ENCODE peak calls at places on chromosomes 11 and 22, in five cellular contexts. T, J, U, M and S are unnamed samples.

GRCh38 chr11:120336641-120337132 is 474 bp downstream of the ARHGEF12 start:
- DNase-seq in T (peak; percentile 81), M (peak; percentile 31), J (peak; percentile 20), U (peak; percentile 63), S (no peak)

GRCh38 chr22:45969414-45969799 is 7.6 kb downstream of the WNT7B start:
- DNase-seq in T (peak; percentile 68), U (no peak), J (no peak), M (no peak), S (no peak)

GRCh38 chr11:73236879-73237278 is 18.8 kb downstream of the P2RY2 start:
- DNase-seq in U (peak; percentile 71), M (peak; percentile 69), J (peak; percentile 18), T (peak; percentile 87), S (peak; percentile 57)

GRCh38 chr11:1863352-1864215 is 10.7 kb downstream of the LSP1 start:
- DNase-seq in U (peak; percentile 33), M (peak; percentile 86), T (no peak), J (peak; percentile 86), S (peak; percentile 29)

GRCh38 chr22:36955691-36956090 is 42.3 kb downstream of the CSF2RB start:
- DNase-seq in U (no peak), T (no peak), J (no peak), M (no peak), S (no peak)

GRCh38 chr11:32006799-32007388 is 84.0 kb upstream of the RCN1 start:
- DNase-seq in U (peak; percentile 49), J (peak; percentile 51), M (peak; percentile 40), T (no peak), S (peak; percentile 13)

GRCh38 chr22:19822301-19823117 is 32.2 kb downstream of the GNB1L start:
- DNase-seq in M (no peak), T (peak; percentile 46), J (no peak), U (no peak), S (no peak)

GRCh38 chr22:31550871-31551370 is 54.6 kb downstream of the SFI1 start:
- DNase-seq in T (no peak), U (no peak), M (no peak), J (no peak), S (no peak)

GRCh38 chr11:17405232-17406005 is 17.0 kb upstream of the KCNJ11 start:
- DNase-seq in J (peak; percentile 7), T (peak; percentile 55), M (peak; percentile 47), U (peak; percentile 35), S (peak; percentile 37)

GRCh38 chr11:62552931-62553838 is 6.6 kb upstream of the AHNAK start:
- DNase-seq in J (peak; percentile 96), M (peak; percentile 93), T (peak; percentile 82), U (peak; percentile 89), S (no peak)

GRCh38 chr22:37926358-37926757 is 20.3 kb downstream of the MICALL1 start:
- DNase-seq in M (no peak), T (no peak), J (no peak), U (no peak), S (no peak)

GRCh38 chr22:38136607-38137006 is 26.1 kb upstream of the BAIAP2L2 start:
- DNase-seq in U (no peak), T (no peak), J (no peak), M (no peak), S (no peak)

GRCh38 chr11:11230802-11231562 is 122.1 kb downstream of the CSNK2A3 start:
- DNase-seq in J (no peak), T (peak; percentile 79), U (peak; percentile 35), M (peak; percentile 24), S (peak; percentile 4)
- TF ChIP-seq CTCF in J (peak; percentile 19), T (peak; percentile 86), U (peak; percentile 67), M (no peak), S (peak; percentile 24)

GRCh38 chr11:65616575-65617001 is 1.0 kb downstream of the PCNX3 start:
- DNase-seq in U (peak; percentile 25), M (no peak), J (no peak), T (no peak), S (peak; percentile 92)
- TF ChIP-seq MAFK in U (no peak), M (no peak), J (no peak), T (no peak), S (no peak)

GRCh38 chr11:24513837-24514594 is 17.2 kb downstream of the LUZP2 start:
- DNase-seq in M (no peak), J (no peak), U (no peak), T (no peak), S (no peak)

GRCh38 chr11:24511518-24511917 is 14.7 kb downstream of the LUZP2 start:
- DNase-seq in M (no peak), U (no peak), T (no peak), J (no peak), S (no peak)

GRCh38 chr11:24509114-24509513 is 12.3 kb downstream of the LUZP2 start:
- DNase-seq in U (no peak), M (no peak), J (peak; percentile 41), T (no peak), S (no peak)
- TF ChIP-seq CTCF in U (no peak), M (no peak), J (peak; percentile 57), T (no peak), S (no peak)

GRCh38 chr11:70304208-70304603 is 33.7 kb downstream of the PPFIA1 start:
- DNase-seq in J (no peak), T (no peak), U (no peak), M (no peak), S (no peak)

GRCh38 chr11:70305501-70305900 is 35.0 kb downstream of the PPFIA1 start:
- DNase-seq in M (no peak), U (no peak), T (no peak), J (no peak), S (no peak)

GRCh38 chr11:70303070-70303469 is 32.6 kb downstream of the PPFIA1 start:
- DNase-seq in M (no peak), T (no peak), J (peak; percentile 73), U (no peak), S (no peak)

GRCh38 chr11:70307176-70307575 is 36.7 kb downstream of the PPFIA1 start:
- DNase-seq in J (no peak), U (no peak), T (no peak), M (no peak), S (no peak)

GRCh38 chr11:70306586-70307033 is 36.1 kb downstream of the PPFIA1 start:
- DNase-seq in U (peak; percentile 22), T (no peak), J (no peak), M (no peak), S (no peak)
- TF ChIP-seq MAFK in U (no peak), T (no peak), J (no peak), M (no peak), S (no peak)

DNA sequence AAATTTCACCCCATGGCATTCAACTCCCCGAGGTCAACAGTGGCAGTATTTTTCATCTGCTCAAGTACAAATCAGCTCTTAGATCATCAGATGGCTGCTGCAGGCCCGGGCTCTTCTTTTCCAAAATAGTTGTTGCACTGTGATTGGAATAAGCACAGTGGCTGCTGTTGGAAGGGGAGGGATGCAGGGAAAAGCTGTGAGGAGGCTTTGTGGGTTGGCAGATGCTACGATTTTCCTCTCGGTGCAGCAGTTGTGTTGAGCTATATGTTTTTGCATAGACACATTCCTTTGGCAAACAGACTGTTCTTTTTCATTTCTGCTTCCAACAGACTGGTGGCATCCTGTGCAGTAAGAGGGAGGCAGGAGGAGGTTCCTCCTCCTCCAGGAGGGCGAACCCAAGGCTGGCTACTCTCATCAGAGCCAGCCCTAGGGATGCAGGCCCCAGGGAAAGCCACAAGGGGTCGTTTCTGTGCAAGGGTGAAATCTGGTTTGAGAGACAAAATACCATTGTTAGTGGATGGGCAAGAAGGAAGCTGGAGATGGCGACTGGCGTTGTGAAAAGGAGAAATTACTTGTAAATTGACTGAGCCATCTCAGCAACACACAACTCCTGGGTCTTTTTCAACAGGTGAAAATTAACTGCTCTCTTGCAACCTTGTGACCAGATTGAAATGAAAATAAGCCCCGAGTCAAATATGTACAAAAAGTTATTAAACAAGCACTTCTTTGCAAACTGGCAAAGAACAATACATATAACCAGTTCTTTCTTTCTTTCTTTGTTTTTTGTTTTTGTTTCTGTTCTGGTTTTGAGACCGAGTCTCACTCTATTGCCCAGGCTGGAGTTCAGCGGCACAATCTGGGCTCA is 26.6 kb upstream of the UBASH3B start:
- DNase-seq in U (peak; percentile 54), J (peak; percentile 77), T (peak; percentile 86), M (peak; percentile 74), S (peak; percentile 65)
- TF ChIP-seq CTCF in U (peak; percentile 74), J (peak; percentile 93), T (peak; percentile 94), M (peak; percentile 67), S (peak; percentile 85)

GRCh38 chr11:77096591-77097019 is 6.0 kb upstream of the OMP start:
- DNase-seq in U (no peak), T (no peak), J (no peak), M (no peak), S (no peak)
- TF ChIP-seq MAFK in U (no peak), T (no peak), J (no peak), M (no peak), S (no peak)

GRCh38 chr11:112291191-112291590 is 30.5 kb upstream of the PLET1 start:
- DNase-seq in T (no peak), U (no peak), M (no peak), J (no peak), S (no peak)
- TF ChIP-seq CTCF in T (no peak), U (no peak), M (no peak), J (no peak), S (no peak)

GRCh38 chr22:17266261-17266971 is 47.2 kb upstream of the ADA2 start:
- DNase-seq in T (peak; percentile 71), J (no peak), M (no peak), U (no peak), S (no peak)
- TF ChIP-seq MAFK in T (no peak), J (no peak), M (no peak), U (no peak), S (no peak)

GRCh38 chr11:76551400-76551799 is 106.6 kb downstream of the EMSY start:
- DNase-seq in J (no peak), U (no peak), M (no peak), T (no peak), S (no peak)
- TF ChIP-seq CTCF in J (peak; percentile 35), U (no peak), M (peak; percentile 39), T (no peak), S (no peak)

GRCh38 chr11:43034341-43034740 is 277.5 kb upstream of the API5 start:
- DNase-seq in M (no peak), T (no peak), U (no peak), J (no peak), S (no peak)
- TF ChIP-seq MAFK in M (no peak), T (no peak), U (no peak), J (no peak), S (no peak)